ENCODE peak calls at places on chromosomes 13 and 19, in seven cellular contexts. G is neural progenitor cell, S is aorta, F is ascending aorta, H is IMR-90, A is testis, C is tibial nerve. P is an unnamed sample. For H3K4me1, the result is how much of the 10 kb centered on the place peaks cover.

GRCh38 chr19:21468791-21469190 is 36.6 kb upstream of the ZNF429 start:
- DNase-seq in G (peak), S (no peak), F (no peak), H (no peak), A (no peak), C (no peak), P (no peak)

GRCh38 chr19:54485846-54486245 is 12.8 kb upstream of the CDC42EP5 start:
- DNase-seq in G (no peak), S (no peak), F (no peak), H (no peak), A (no peak), C (no peak), P (no peak)

GRCh38 chr13:110784748-110785147 is 71.2 kb downstream of the ING1 start:
- DNase-seq in G (no peak), S (no peak), F (no peak), H (no peak), A (no peak), C (no peak), P (no peak)

GRCh38 chr19:32611161-32611560 is 30.2 kb downstream of the PDCD5 start:
- DNase-seq in G (no peak), S (no peak), F (no peak), H (no peak), A (no peak), C (peak), P (no peak)

GRCh38 chr19:30163663-30164062 is 208.5 kb upstream of the ZNF536 start:
- DNase-seq in G (no peak), S (no peak), F (peak), H (no peak), A (no peak), C (no peak), P (no peak)

GRCh38 chr13:52599037-52599852 is 43.0 kb upstream of the HNRNPA1L2 start:
- DNase-seq in G (peak), S (no peak), F (no peak), H (peak), A (peak), C (peak), P (no peak)

GRCh38 chr13:29693297-29693945 is 97.9 kb upstream of the SLC7A1 start:
- DNase-seq in G (no peak), S (no peak), F (no peak), H (no peak), A (no peak), C (no peak), P (no peak)

GRCh38 chr13:89783221-89783755 is 1564.2 kb upstream of the MIR17HG start:
- DNase-seq in G (no peak), S (peak), F (no peak), H (no peak), A (no peak), C (no peak), P (no peak)

GRCh38 chr13:114078501-114079451 is 53.6 kb downstream of the RASA3 start:
- DNase-seq in G (no peak), S (peak), F (peak), H (peak), A (no peak), C (no peak), P (no peak)

DNA sequence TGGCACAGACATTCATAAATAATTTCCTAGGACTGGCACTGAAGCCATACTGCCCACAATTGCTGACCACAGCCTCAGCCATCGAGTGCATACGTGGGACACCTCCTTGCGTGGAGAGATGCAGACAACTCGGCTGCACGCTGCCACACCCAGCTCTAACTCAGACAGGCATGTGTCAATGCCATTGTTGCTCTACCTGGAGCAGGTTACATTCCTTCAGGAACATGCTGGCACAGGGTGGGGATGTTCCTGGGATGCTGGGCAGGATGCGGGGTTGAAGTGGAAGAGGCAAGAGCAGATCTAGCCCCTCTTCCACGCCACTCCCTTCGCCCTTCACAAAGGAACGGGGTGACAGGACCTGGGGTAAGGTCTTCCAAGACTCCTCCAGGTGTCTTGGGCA is 24.2 kb upstream of the SLC35E1 start:
- DNase-seq in G (no peak), S (no peak), F (no peak), H (no peak), A (no peak), C (no peak), P (no peak)
- H3K4me1 ChIP-seq in G (under half), S (under half), F (under half), H (under half), A (under half), C (under half), P (under half)

GRCh38 chr19:17107546-17108452 is 32.2 kb downstream of the MYO9B start:
- DNase-seq in G (no peak), S (peak), F (peak), H (peak), A (peak), C (peak), P (peak)
- H3K4me1 ChIP-seq in G (under half), S (under half), F (under half), H (under half), A (under half), C (under half), P (under half)

GRCh38 chr19:5976768-5977167 is 1.2 kb downstream of the RANBP3 start:
- DNase-seq in G (no peak), S (no peak), F (no peak), H (no peak), A (no peak), C (no peak), P (no peak)
- H3K4me1 ChIP-seq in G (under half), S (under half), F (under half), H (under half), A (under half), C (under half), P (under half)

GRCh38 chr19:40605201-40605971 is 4.2 kb downstream of the LTBP4 start:
- DNase-seq in G (peak), S (peak), F (peak), H (peak), A (peak), C (no peak), P (peak)
- H3K4me1 ChIP-seq in G (under half), S (under half), F (under half), H (under half), A (under half), C (under half), P (under half)

GRCh38 chr19:45509692-45510015 is 2.4 kb downstream of the VASP start:
- DNase-seq in G (no peak), S (no peak), F (no peak), H (no peak), A (no peak), C (no peak), P (no peak)
- H3K4me1 ChIP-seq in G (under half), S (under half), F (under half), H (under half), A (under half), C (under half), P (under half)

DNA sequence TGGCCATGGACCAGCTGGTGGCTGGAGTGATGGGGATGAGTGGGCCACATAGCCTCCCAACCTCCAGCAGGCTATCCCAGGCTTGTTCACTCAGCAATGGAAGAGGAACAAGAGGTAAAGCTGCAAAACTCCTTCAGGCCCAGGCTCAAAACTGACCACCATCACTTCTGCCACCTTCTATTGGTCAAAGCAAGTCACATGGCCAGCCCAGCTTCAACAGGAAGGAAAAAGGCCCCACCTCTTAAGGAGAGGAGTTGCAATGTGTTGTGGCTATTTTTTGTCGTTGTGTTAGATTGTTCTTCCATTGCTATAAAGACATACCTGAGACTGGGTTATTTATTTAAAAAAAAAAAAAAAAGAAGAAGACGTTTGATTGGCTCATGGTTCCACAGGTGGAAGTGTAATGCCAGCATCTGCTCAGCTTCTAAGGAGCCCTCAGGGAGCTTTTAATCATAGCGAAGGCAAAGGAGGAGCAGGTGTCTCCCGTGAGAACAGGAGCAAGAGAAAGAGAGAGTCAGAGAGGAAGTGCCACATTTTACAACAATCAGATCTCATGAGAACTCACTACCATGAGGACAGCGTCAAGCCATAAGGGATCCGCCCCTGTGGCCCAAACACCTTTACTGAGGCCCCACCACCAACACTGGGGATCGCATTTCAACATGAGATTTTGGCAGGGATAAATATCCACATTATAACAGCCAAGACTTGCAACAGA is 5.4 kb downstream of the IGSF23 start:
- DNase-seq in G (no peak), S (no peak), F (no peak), H (no peak), A (no peak), C (no peak), P (no peak)
- H3K4me1 ChIP-seq in G (under half), S (under half), F (under half), H (under half), A (under half), C (under half), P (under half)

GRCh38 chr19:15265849-15266248 is 33.6 kb upstream of the EPHX3 start:
- DNase-seq in G (no peak), S (peak), F (peak), H (peak), A (peak), C (peak), P (peak)

GRCh38 chr19:15268192-15268927 is 36.1 kb upstream of the EPHX3 start:
- DNase-seq in G (no peak), S (peak), F (no peak), H (no peak), A (no peak), C (no peak), P (no peak)

GRCh38 chr19:15268928-15269253 is 36.6 kb upstream of the EPHX3 start:
- DNase-seq in G (no peak), S (no peak), F (no peak), H (no peak), A (no peak), C (no peak), P (no peak)

GRCh38 chr19:15266683-15267082 is 34.4 kb upstream of the EPHX3 start:
- DNase-seq in G (no peak), S (peak), F (no peak), H (no peak), A (no peak), C (no peak), P (no peak)

DNA sequence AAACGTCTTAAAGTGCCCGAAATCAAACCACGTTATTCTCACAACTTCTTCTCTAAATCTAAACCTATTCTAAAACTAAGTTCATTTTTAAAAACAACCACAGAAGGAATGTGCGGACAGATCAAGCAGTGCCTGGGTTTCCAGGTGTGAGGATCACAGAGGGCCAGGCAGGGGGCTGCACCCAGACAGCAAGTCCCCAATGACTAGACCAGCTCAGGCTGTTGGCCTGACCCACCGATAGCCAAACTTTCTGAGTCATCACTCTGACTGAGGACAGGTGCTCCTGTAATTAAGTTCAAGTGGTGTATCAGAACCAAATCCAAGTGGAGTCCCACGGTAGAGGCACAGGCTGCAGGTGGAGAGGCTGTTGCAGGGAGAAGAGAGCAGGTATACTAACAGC is 37.6 kb upstream of the EPHX3 start:
- DNase-seq in G (no peak), S (no peak), F (no peak), H (no peak), A (no peak), C (no peak), P (no peak)
- H3K4me1 ChIP-seq in G (under half), S (under half), F (under half), H (under half), A (half or more), C (under half), P (half or more)

GRCh38 chr19:12786149-12786870 is 5.0 kb upstream of the JUNB start:
- DNase-seq in G (no peak), S (peak), F (peak), H (no peak), A (peak), C (no peak), P (peak)

GRCh38 chr19:12787458-12787857 is 3.8 kb upstream of the JUNB start:
- DNase-seq in G (no peak), S (no peak), F (no peak), H (no peak), A (no peak), C (no peak), P (no peak)

GRCh38 chr19:12788025-12788681 is 3.1 kb upstream of the JUNB start:
- DNase-seq in G (no peak), S (no peak), F (no peak), H (no peak), A (no peak), C (no peak), P (no peak)

GRCh38 chr19:12785431-12786011 is 5.8 kb upstream of the JUNB start:
- DNase-seq in G (no peak), S (peak), F (peak), H (no peak), A (peak), C (no peak), P (no peak)

DNA sequence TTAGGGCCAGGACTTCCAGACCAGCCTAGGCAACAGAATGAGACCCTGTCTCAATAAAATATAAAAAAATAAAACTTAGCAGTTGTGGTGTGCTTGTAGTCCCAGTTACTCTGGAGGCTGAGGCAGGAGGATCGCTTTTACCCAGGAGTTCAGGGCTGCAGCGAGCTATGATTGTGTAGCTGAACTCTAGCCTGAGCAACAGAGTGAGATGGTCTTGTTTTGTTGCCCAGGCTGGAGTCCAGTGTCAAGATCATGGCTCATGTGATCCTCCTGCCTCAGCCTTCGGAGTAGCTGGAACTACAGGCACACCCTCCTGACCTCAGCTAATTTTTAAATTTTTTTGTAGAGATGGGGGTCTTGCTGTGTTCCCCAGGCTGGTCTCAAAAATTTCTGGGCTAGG is 4.3 kb upstream of the JUNB start:
- DNase-seq in G (no peak), S (no peak), F (no peak), H (no peak), A (peak), C (no peak), P (peak)
- H3K4me1 ChIP-seq in G (under half), S (under half), F (half or more), H (half or more), A (half or more), C (under half), P (half or more)

GRCh38 chr13:97267418-97268059 is 45.4 kb downstream of the MBNL2 start:
- DNase-seq in G (peak), S (no peak), F (no peak), H (no peak), A (no peak), C (no peak), P (no peak)
- H3K4me1 ChIP-seq in G (under half), S (under half), F (under half), H (under half), A (under half), C (under half), P (half or more)

P was measured in gastrocnemius medialis.